ENCODE peak calls at places on chromosome 4, in six cellular contexts. One of them, this sample, is unnamed.

GRCh38 chr4:123505457-123506310 is 109.1 kb downstream of the SPRY1 start:
- DNase-seq in EH: peak
- DNase-seq in activated naive CD8-positive, alpha-beta T cell treated with anti-CD3 and anti-CD28 coated beads, Interleukin-2, amount 50 U/mL, for 24 hours: peak
- DNase-seq in activated CD4-positive, alpha-beta T cell treated with anti-CD3 and anti-CD28 coated beads for 24 hours: no peak
- DNase-seq in stimulated activated naive CD4-positive, alpha-beta T cell: no peak
- DNase-seq in stomach: peak
- DNase-seq in this sample: peak

GRCh38 chr4:98482503-98482846 is 175.9 kb downstream of the TSPAN5 start:
- DNase-seq in EH: no peak
- DNase-seq in activated naive CD8-positive, alpha-beta T cell treated with anti-CD3 and anti-CD28 coated beads, Interleukin-2, amount 50 U/mL, for 24 hours: no peak
- DNase-seq in activated CD4-positive, alpha-beta T cell treated with anti-CD3 and anti-CD28 coated beads for 24 hours: no peak
- DNase-seq in stimulated activated naive CD4-positive, alpha-beta T cell: no peak
- DNase-seq in stomach: no peak
- DNase-seq in this sample: no peak

GRCh38 chr4:48141048-48141447 is 7.0 kb upstream of the TXK start:
- DNase-seq in EH: peak
- DNase-seq in activated naive CD8-positive, alpha-beta T cell treated with anti-CD3 and anti-CD28 coated beads, Interleukin-2, amount 50 U/mL, for 24 hours: no peak
- DNase-seq in activated CD4-positive, alpha-beta T cell treated with anti-CD3 and anti-CD28 coated beads for 24 hours: no peak
- DNase-seq in stimulated activated naive CD4-positive, alpha-beta T cell: no peak
- DNase-seq in stomach: no peak
- DNase-seq in this sample: no peak

GRCh38 chr4:185480016-185480732 is 8.6 kb upstream of the CCDC110 start:
- DNase-seq in EH: no peak
- DNase-seq in activated naive CD8-positive, alpha-beta T cell treated with anti-CD3 and anti-CD28 coated beads, Interleukin-2, amount 50 U/mL, for 24 hours: no peak
- DNase-seq in activated CD4-positive, alpha-beta T cell treated with anti-CD3 and anti-CD28 coated beads for 24 hours: no peak
- DNase-seq in stimulated activated naive CD4-positive, alpha-beta T cell: no peak
- DNase-seq in stomach: no peak
- DNase-seq in this sample: no peak

GRCh38 chr4:149518471-149518870 is 297.2 kb downstream of the IQCM start:
- DNase-seq in EH: no peak
- DNase-seq in activated naive CD8-positive, alpha-beta T cell treated with anti-CD3 and anti-CD28 coated beads, Interleukin-2, amount 50 U/mL, for 24 hours: no peak
- DNase-seq in activated CD4-positive, alpha-beta T cell treated with anti-CD3 and anti-CD28 coated beads for 24 hours: no peak
- DNase-seq in stimulated activated naive CD4-positive, alpha-beta T cell: no peak
- DNase-seq in stomach: no peak
- DNase-seq in this sample: no peak

GRCh38 chr4:169253904-169254303 is 16.9 kb downstream of the SH3RF1 start:
- DNase-seq in EH: peak
- DNase-seq in activated naive CD8-positive, alpha-beta T cell treated with anti-CD3 and anti-CD28 coated beads, Interleukin-2, amount 50 U/mL, for 24 hours: no peak
- DNase-seq in activated CD4-positive, alpha-beta T cell treated with anti-CD3 and anti-CD28 coated beads for 24 hours: no peak
- DNase-seq in stimulated activated naive CD4-positive, alpha-beta T cell: no peak
- DNase-seq in stomach: no peak
- DNase-seq in this sample: no peak

GRCh38 chr4:108492816-108493595 is 127.4 kb upstream of the RPL34 start:
- DNase-seq in EH: peak
- DNase-seq in activated naive CD8-positive, alpha-beta T cell treated with anti-CD3 and anti-CD28 coated beads, Interleukin-2, amount 50 U/mL, for 24 hours: peak
- DNase-seq in activated CD4-positive, alpha-beta T cell treated with anti-CD3 and anti-CD28 coated beads for 24 hours: no peak
- DNase-seq in stimulated activated naive CD4-positive, alpha-beta T cell: no peak
- DNase-seq in stomach: no peak
- DNase-seq in this sample: peak

GRCh38 chr4:143225167-143225566 is 40.5 kb downstream of the USP38 start:
- DNase-seq in EH: no peak
- DNase-seq in activated naive CD8-positive, alpha-beta T cell treated with anti-CD3 and anti-CD28 coated beads, Interleukin-2, amount 50 U/mL, for 24 hours: no peak
- DNase-seq in activated CD4-positive, alpha-beta T cell treated with anti-CD3 and anti-CD28 coated beads for 24 hours: no peak
- DNase-seq in stimulated activated naive CD4-positive, alpha-beta T cell: no peak
- DNase-seq in stomach: no peak
- DNase-seq in this sample: no peak

GRCh38 chr4:99024481-99025275 is 29.2 kb downstream of the METAP1 start:
- DNase-seq in EH: no peak
- DNase-seq in activated naive CD8-positive, alpha-beta T cell treated with anti-CD3 and anti-CD28 coated beads, Interleukin-2, amount 50 U/mL, for 24 hours: no peak
- DNase-seq in activated CD4-positive, alpha-beta T cell treated with anti-CD3 and anti-CD28 coated beads for 24 hours: no peak
- DNase-seq in stimulated activated naive CD4-positive, alpha-beta T cell: no peak
- DNase-seq in stomach: no peak
- DNase-seq in this sample: peak

This sample was measured in transverse colon.